ENCODE peak calls at places on chromosomes 13 and 19, in seven cellular contexts. T is heart left ventricle, S is fibroblast of villous mesenchyme, K is SJSA1, V is mucosa of descending colon, Q is upper lobe of left lung, J is left lung. X is an unnamed sample.

GRCh38 chr19:8506402-8506957 is 4.0 kb upstream of the PRAM1 start:
- DNase-seq in T (no peak), S (no peak), K (no peak), V (no peak), Q (no peak), J (no peak), X (peak; percentile 42)

GRCh38 chr13:80199585-80200292 is 141.2 kb downstream of the SPRY2 start:
- DNase-seq in T (no peak), S (no peak), K (no peak), V (no peak), Q (no peak), J (no peak), X (no peak)

GRCh38 chr13:99655351-99656091 is 154.2 kb downstream of the TM9SF2 start:
- DNase-seq in T (no peak), S (no peak), K (peak; percentile 66), V (no peak), Q (no peak), J (no peak), X (no peak)

GRCh38 chr19:40960062-40960685 is 30.9 kb upstream of the CYP2B6 start:
- DNase-seq in T (no peak), S (no peak), K (no peak), V (peak; percentile 23), Q (no peak), J (no peak), X (no peak)

GRCh38 chr19:49833594-49833993 is 15.5 kb downstream of the MED25 start:
- DNase-seq in T (no peak), S (no peak), K (no peak), V (no peak), Q (no peak), J (no peak), X (no peak)

GRCh38 chr13:74287672-74288169 is 153.5 kb upstream of the KLF12 start:
- DNase-seq in T (peak; percentile 74), S (peak; percentile 56), K (no peak), V (peak; percentile 88), Q (peak; percentile 76), J (peak; percentile 23), X (peak; percentile 80)

GRCh38 chr19:5250127-5250659 is 90.4 kb downstream of the PTPRS start:
- DNase-seq in T (peak; percentile 84), S (no peak), K (no peak), V (no peak), Q (no peak), J (no peak), X (peak; percentile 50)

GRCh38 chr13:46782066-46782465 is 14.9 kb downstream of the ESD start:
- DNase-seq in T (no peak), S (no peak), K (no peak), V (no peak), Q (no peak), J (no peak), X (no peak)

GRCh38 chr19:55383279-55383788 is 758 bp downstream of the TMEM238 start:
- DNase-seq in T (no peak), S (no peak), K (no peak), V (no peak), Q (no peak), J (no peak), X (no peak)

GRCh38 chr19:50728084-50728737 is 5.0 kb downstream of the CLEC11A start:
- DNase-seq in T (peak; percentile 88), S (peak; percentile 71), K (no peak), V (peak; percentile 40), Q (peak; percentile 61), J (peak; percentile 88), X (no peak)

GRCh38 chr19:48636859-48637448 is at the start of gene DBP:
- DNase-seq in T (peak; percentile 75), S (no peak), K (peak; percentile 47), V (no peak), Q (peak; percentile 70), J (peak; percentile 86), X (no peak)

GRCh38 chr13:100514788-100515409 is 73.7 kb downstream of the GGACT start:
- DNase-seq in T (peak; percentile 85), S (peak; percentile 76), K (peak; percentile 59), V (peak; percentile 91), Q (peak; percentile 89), J (peak; percentile 86), X (peak; percentile 66)

GRCh38 chr19:16626796-16627193 is 1.2 kb downstream of the MED26 start:
- DNase-seq in T (no peak), S (no peak), K (no peak), V (peak; percentile 12), Q (no peak), J (no peak), X (no peak)

GRCh38 chr13:98195054-98195791 is 18.2 kb upstream of the RNF113B start:
- DNase-seq in T (no peak), S (no peak), K (no peak), V (peak; percentile 53), Q (no peak), J (no peak), X (no peak)

GRCh38 chr19:47004012-47004465 is 15.6 kb upstream of the NPAS1 start:
- DNase-seq in T (no peak), S (no peak), K (no peak), V (no peak), Q (no peak), J (no peak), X (no peak)

GRCh38 chr19:52086481-52086880 is 9.1 kb downstream of the ZNF841 start:
- DNase-seq in T (no peak), S (peak; percentile 63), K (no peak), V (no peak), Q (no peak), J (no peak), X (no peak)

GRCh38 chr19:51141181-51141580 is 920 bp upstream of the SIGLEC7 start:
- DNase-seq in T (no peak), S (no peak), K (no peak), V (no peak), Q (no peak), J (no peak), X (no peak)

GRCh38 chr19:32037998-32038732 is 307.2 kb upstream of the ZNF507 start:
- DNase-seq in T (no peak), S (no peak), K (no peak), V (no peak), Q (no peak), J (no peak), X (no peak)

GRCh38 chr13:45621950-45622349 is 6.4 kb upstream of the ERICH6B start:
- DNase-seq in T (no peak), S (no peak), K (no peak), V (no peak), Q (no peak), J (no peak), X (no peak)

DNA sequence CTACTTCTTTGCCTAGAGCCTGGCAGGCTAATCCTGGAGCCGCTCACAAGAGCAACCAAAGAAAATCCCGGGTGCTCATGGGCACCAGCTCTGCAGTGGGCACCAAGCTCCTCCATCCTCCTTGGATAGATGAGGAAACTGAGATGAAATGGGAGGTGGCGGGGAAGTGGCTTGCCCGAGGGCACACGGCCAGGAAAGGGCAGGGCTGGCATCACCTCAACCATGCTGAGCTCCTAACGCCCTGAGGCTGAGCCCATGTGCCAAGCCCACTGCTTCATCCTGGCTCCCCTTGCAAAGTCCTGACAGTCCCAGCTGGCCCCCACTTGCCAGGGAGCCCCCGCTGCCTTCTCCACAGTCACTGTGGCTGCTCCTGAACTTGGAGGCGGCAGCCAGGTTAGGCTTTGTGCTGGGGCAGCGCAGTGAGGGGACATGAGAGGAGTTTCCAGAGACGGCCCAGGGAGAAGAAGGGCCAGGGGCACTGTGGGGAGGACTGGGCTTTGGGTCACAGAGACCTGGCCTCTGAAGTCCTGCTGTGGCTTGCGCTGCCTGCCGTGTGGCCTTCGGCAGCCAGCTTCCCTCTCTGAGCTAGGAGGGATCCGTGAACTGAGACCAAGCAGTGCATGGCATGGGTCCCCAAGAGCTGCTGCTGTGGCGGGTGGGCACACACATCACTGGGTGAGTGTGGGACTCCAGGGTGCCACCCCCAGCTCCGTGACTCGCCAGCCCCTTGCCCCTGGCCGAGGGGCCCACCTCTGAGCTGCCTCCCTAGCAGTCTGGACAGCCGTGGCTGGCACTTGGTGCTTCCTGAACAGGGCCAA is 17.5 kb downstream of the TMED1 start:
- DNase-seq in T (peak; percentile 49), S (no peak), K (no peak), V (no peak), Q (no peak), J (peak; percentile 55), X (no peak)
- H3K4me3 ChIP-seq in T (no peak overlapping the region), S (no peak overlapping the region), K (peak overlapping the region; percentile 51), V (no peak overlapping the region), Q (no peak overlapping the region), J (no peak overlapping the region), X (no peak overlapping the region)

GRCh38 chr19:1105217-1105872 is 1.6 kb downstream of the GPX4 start:
- DNase-seq in T (no peak), S (no peak), K (no peak), V (no peak), Q (no peak), J (no peak), X (peak; percentile 62)
- H3K4me3 ChIP-seq in T (peak overlapping the region; percentile 69), S (peak overlapping the region; percentile 73), K (peak overlapping the region; percentile 77), V (no peak overlapping the region), Q (peak overlapping the region; percentile 79), J (peak overlapping the region; percentile 62), X (peak overlapping the region; percentile 81)

GRCh38 chr19:15126511-15126910 is 19.3 kb downstream of the SYDE1 start:
- DNase-seq in T (no peak), S (no peak), K (no peak), V (no peak), Q (no peak), J (no peak), X (no peak)

GRCh38 chr19:15128162-15128770 is 21.1 kb downstream of the SYDE1 start:
- DNase-seq in T (no peak), S (no peak), K (no peak), V (peak; percentile 51), Q (no peak), J (no peak), X (no peak)

GRCh38 chr19:15125232-15126067 is 18.2 kb downstream of the SYDE1 start:
- DNase-seq in T (peak; percentile 99), S (peak; percentile 98), K (peak; percentile 99), V (peak; percentile 99), Q (peak; percentile 98), J (peak; percentile 98), X (peak; percentile 100)

GRCh38 chr19:15124572-15125231 is 17.5 kb downstream of the SYDE1 start:
- DNase-seq in T (peak; percentile 91), S (no peak), K (no peak), V (peak; percentile 76), Q (no peak), J (peak; percentile 94), X (no peak)

GRCh38 chr19:15129856-15130580 is 22.8 kb downstream of the SYDE1 start:
- DNase-seq in T (no peak), S (no peak), K (no peak), V (no peak), Q (peak; percentile 41), J (no peak), X (no peak)
- H3K4me3 ChIP-seq in T (no peak overlapping the region), S (no peak overlapping the region), K (no peak overlapping the region), V (no peak overlapping the region), Q (no peak overlapping the region), J (no peak overlapping the region), X (no peak overlapping the region)

GRCh38 chr19:2050991-2051770 is at the start of gene MKNK2:
- DNase-seq in T (peak; percentile 98), S (peak; percentile 89), K (peak; percentile 92), V (peak; percentile 95), Q (peak; percentile 93), J (peak; percentile 98), X (peak; percentile 98)

GRCh38 chr19:2049741-2050348 is 1.2 kb downstream of the MKNK2 start:
- DNase-seq in T (peak; percentile 86), S (peak; percentile 67), K (peak; percentile 48), V (peak; percentile 88), Q (peak; percentile 97), J (peak; percentile 94), X (peak; percentile 96)

GRCh38 chr19:2051771-2052704 is 994 bp upstream of the MKNK2 start:
- DNase-seq in T (peak; percentile 81), S (no peak), K (no peak), V (peak; percentile 80), Q (peak; percentile 41), J (no peak), X (peak; percentile 63)

GRCh38 chr19:2048959-2049740 is 1.9 kb downstream of the MKNK2 start:
- DNase-seq in T (no peak), S (no peak), K (peak; percentile 43), V (no peak), Q (no peak), J (peak; percentile 79), X (no peak)

GRCh38 chr19:2050349-2050990 is 574 bp downstream of the MKNK2 start:
- DNase-seq in T (peak; percentile 73), S (no peak), K (peak; percentile 42), V (no peak), Q (peak; percentile 23), J (peak; percentile 85), X (peak; percentile 48)
- H3K4me3 ChIP-seq in T (peak overlapping the region; percentile 96), S (peak overlapping the region; percentile 86), K (peak overlapping the region; percentile 81), V (peak overlapping the region; percentile 91), Q (peak overlapping the region; percentile 95), J (peak overlapping the region; percentile 92), X (peak overlapping the region; percentile 98)